ENCODE peak calls at places on chromosomes 3 and 15, in four cellular contexts. One of them, this sample, is unnamed.

GRCh38 chr3:189171707-189172106 is at the start of gene TPRG1:
- DNase-seq in stimulated activated naive B cell treated with anti-CD40 and anti-IgM and Interleukin-4, amounts not matched to agents 10 μg/mL and 1 μg/mL and 100 μg/mL, for 72 hours: no peak
- DNase-seq in substantia nigra: no peak
- DNase-seq in NAMALWA: no peak
- DNase-seq in this sample: no peak

GRCh38 chr3:142875583-142876207 is 13.2 kb downstream of the PCOLCE2 start:
- DNase-seq in NAMALWA: no peak
- DNase-seq in substantia nigra: no peak
- DNase-seq in stimulated activated naive B cell treated with anti-CD40 and anti-IgM and Interleukin-4, amounts not matched to agents 10 μg/mL and 1 μg/mL and 100 μg/mL, for 72 hours: no peak
- DNase-seq in this sample: no peak

GRCh38 chr3:193680220-193680619 is 87.2 kb downstream of the OPA1 start:
- DNase-seq in stimulated activated naive B cell treated with anti-CD40 and anti-IgM and Interleukin-4, amounts not matched to agents 10 μg/mL and 1 μg/mL and 100 μg/mL, for 72 hours: no peak
- DNase-seq in NAMALWA: no peak
- DNase-seq in substantia nigra: no peak
- DNase-seq in this sample: no peak

GRCh38 chr3:101862453-101863165 is 13.3 kb downstream of the NFKBIZ start:
- DNase-seq in stimulated activated naive B cell treated with anti-CD40 and anti-IgM and Interleukin-4, amounts not matched to agents 10 μg/mL and 1 μg/mL and 100 μg/mL, for 72 hours: no peak
- DNase-seq in NAMALWA: no peak
- DNase-seq in substantia nigra: no peak
- DNase-seq in this sample: no peak

GRCh38 chr3:133890972-133891644 is 4.6 kb downstream of the RAB6B start:
- DNase-seq in substantia nigra: no peak
- DNase-seq in NAMALWA: no peak
- DNase-seq in stimulated activated naive B cell treated with anti-CD40 and anti-IgM and Interleukin-4, amounts not matched to agents 10 μg/mL and 1 μg/mL and 100 μg/mL, for 72 hours: no peak
- DNase-seq in this sample: no peak

GRCh38 chr3:186530415-186530814 is 13.8 kb downstream of the CRYGS start:
- DNase-seq in stimulated activated naive B cell treated with anti-CD40 and anti-IgM and Interleukin-4, amounts not matched to agents 10 μg/mL and 1 μg/mL and 100 μg/mL, for 72 hours: no peak
- DNase-seq in NAMALWA: no peak
- DNase-seq in substantia nigra: no peak
- DNase-seq in this sample: no peak

GRCh38 chr15:58037902-58038301 is 27.6 kb downstream of the ALDH1A2 start:
- DNase-seq in NAMALWA: no peak
- DNase-seq in substantia nigra: no peak
- DNase-seq in stimulated activated naive B cell treated with anti-CD40 and anti-IgM and Interleukin-4, amounts not matched to agents 10 μg/mL and 1 μg/mL and 100 μg/mL, for 72 hours: no peak
- DNase-seq in this sample: no peak

GRCh38 chr3:46702246-46703012 is 1.2 kb downstream of the TMIE start:
- DNase-seq in stimulated activated naive B cell treated with anti-CD40 and anti-IgM and Interleukin-4, amounts not matched to agents 10 μg/mL and 1 μg/mL and 100 μg/mL, for 72 hours: no peak
- DNase-seq in NAMALWA: no peak
- DNase-seq in substantia nigra: no peak
- DNase-seq in this sample: no peak

GRCh38 chr3:93973160-93974126 is at the start of gene PROS1:
- DNase-seq in NAMALWA: no peak
- DNase-seq in stimulated activated naive B cell treated with anti-CD40 and anti-IgM and Interleukin-4, amounts not matched to agents 10 μg/mL and 1 μg/mL and 100 μg/mL, for 72 hours: peak
- DNase-seq in substantia nigra: peak
- DNase-seq in this sample: peak

GRCh38 chr3:54099381-54099780 is 23.0 kb upstream of the CACNA2D3 start:
- DNase-seq in substantia nigra: no peak
- DNase-seq in stimulated activated naive B cell treated with anti-CD40 and anti-IgM and Interleukin-4, amounts not matched to agents 10 μg/mL and 1 μg/mL and 100 μg/mL, for 72 hours: no peak
- DNase-seq in NAMALWA: no peak
- DNase-seq in this sample: no peak

GRCh38 chr3:197516517-197516889 is 39.3 kb downstream of the BDH1 start:
- DNase-seq in NAMALWA: no peak
- DNase-seq in substantia nigra: no peak
- DNase-seq in stimulated activated naive B cell treated with anti-CD40 and anti-IgM and Interleukin-4, amounts not matched to agents 10 μg/mL and 1 μg/mL and 100 μg/mL, for 72 hours: peak
- DNase-seq in this sample: peak

GRCh38 chr3:178236555-178237277 is 299.5 kb upstream of the KCNMB2 start:
- DNase-seq in substantia nigra: no peak
- DNase-seq in stimulated activated naive B cell treated with anti-CD40 and anti-IgM and Interleukin-4, amounts not matched to agents 10 μg/mL and 1 μg/mL and 100 μg/mL, for 72 hours: no peak
- DNase-seq in NAMALWA: no peak
- DNase-seq in this sample: no peak

GRCh38 chr15:43187544-43188155 is 2.4 kb downstream of the CCNDBP1 start:
- DNase-seq in stimulated activated naive B cell treated with anti-CD40 and anti-IgM and Interleukin-4, amounts not matched to agents 10 μg/mL and 1 μg/mL and 100 μg/mL, for 72 hours: no peak
- DNase-seq in NAMALWA: peak
- DNase-seq in substantia nigra: no peak
- DNase-seq in this sample: no peak

GRCh38 chr3:23663661-23664186 is 142.0 kb upstream of the UBE2E1 start:
- DNase-seq in stimulated activated naive B cell treated with anti-CD40 and anti-IgM and Interleukin-4, amounts not matched to agents 10 μg/mL and 1 μg/mL and 100 μg/mL, for 72 hours: no peak
- DNase-seq in NAMALWA: no peak
- DNase-seq in substantia nigra: no peak
- DNase-seq in this sample: no peak

GRCh38 chr3:13621381-13622221 is 72.7 kb downstream of the FBLN2 start:
- DNase-seq in NAMALWA: no peak
- DNase-seq in stimulated activated naive B cell treated with anti-CD40 and anti-IgM and Interleukin-4, amounts not matched to agents 10 μg/mL and 1 μg/mL and 100 μg/mL, for 72 hours: no peak
- DNase-seq in substantia nigra: no peak
- DNase-seq in this sample: no peak

GRCh38 chr3:132317229-132317948 is at the start of gene ACP3:
- DNase-seq in stimulated activated naive B cell treated with anti-CD40 and anti-IgM and Interleukin-4, amounts not matched to agents 10 μg/mL and 1 μg/mL and 100 μg/mL, for 72 hours: peak
- DNase-seq in NAMALWA: peak
- DNase-seq in substantia nigra: no peak
- DNase-seq in this sample: peak

GRCh38 chr3:44568561-44568960 is 13.6 kb downstream of the ZKSCAN7 start:
- DNase-seq in substantia nigra: no peak
- DNase-seq in stimulated activated naive B cell treated with anti-CD40 and anti-IgM and Interleukin-4, amounts not matched to agents 10 μg/mL and 1 μg/mL and 100 μg/mL, for 72 hours: no peak
- DNase-seq in NAMALWA: no peak
- DNase-seq in this sample: no peak

GRCh38 chr3:112693186-112693585 is 52.2 kb upstream of the CCDC80 start:
- DNase-seq in NAMALWA: no peak
- DNase-seq in stimulated activated naive B cell treated with anti-CD40 and anti-IgM and Interleukin-4, amounts not matched to agents 10 μg/mL and 1 μg/mL and 100 μg/mL, for 72 hours: no peak
- DNase-seq in substantia nigra: no peak
- DNase-seq in this sample: no peak

GRCh38 chr3:10088256-10088655 is 19.8 kb downstream of the FANCD2OS start:
- DNase-seq in substantia nigra: no peak
- DNase-seq in stimulated activated naive B cell treated with anti-CD40 and anti-IgM and Interleukin-4, amounts not matched to agents 10 μg/mL and 1 μg/mL and 100 μg/mL, for 72 hours: no peak
- DNase-seq in NAMALWA: no peak
- DNase-seq in this sample: no peak

GRCh38 chr15:87778358-87778757 is 478.2 kb downstream of the NTRK3 start:
- DNase-seq in stimulated activated naive B cell treated with anti-CD40 and anti-IgM and Interleukin-4, amounts not matched to agents 10 μg/mL and 1 μg/mL and 100 μg/mL, for 72 hours: no peak
- DNase-seq in NAMALWA: no peak
- DNase-seq in substantia nigra: no peak
- DNase-seq in this sample: no peak

GRCh38 chr15:63156708-63157065 is 590 bp downstream of the RPS27L start:
- DNase-seq in stimulated activated naive B cell treated with anti-CD40 and anti-IgM and Interleukin-4, amounts not matched to agents 10 μg/mL and 1 μg/mL and 100 μg/mL, for 72 hours: no peak
- DNase-seq in substantia nigra: peak
- DNase-seq in NAMALWA: no peak
- DNase-seq in this sample: no peak

GRCh38 chr3:179288845-179289244 is 34.0 kb upstream of the ZNF639 start:
- DNase-seq in stimulated activated naive B cell treated with anti-CD40 and anti-IgM and Interleukin-4, amounts not matched to agents 10 μg/mL and 1 μg/mL and 100 μg/mL, for 72 hours: no peak
- DNase-seq in NAMALWA: no peak
- DNase-seq in substantia nigra: no peak
- DNase-seq in this sample: no peak

GRCh38 chr15:84781505-84781904 is 33.1 kb downstream of the ZNF592 start:
- DNase-seq in NAMALWA: no peak
- DNase-seq in stimulated activated naive B cell treated with anti-CD40 and anti-IgM and Interleukin-4, amounts not matched to agents 10 μg/mL and 1 μg/mL and 100 μg/mL, for 72 hours: no peak
- DNase-seq in substantia nigra: no peak
- DNase-seq in this sample: no peak

GRCh38 chr3:183085634-183086390 is 13.5 kb downstream of the MCCC1 start:
- DNase-seq in substantia nigra: peak
- DNase-seq in stimulated activated naive B cell treated with anti-CD40 and anti-IgM and Interleukin-4, amounts not matched to agents 10 μg/mL and 1 μg/mL and 100 μg/mL, for 72 hours: no peak
- DNase-seq in NAMALWA: peak
- DNase-seq in this sample: no peak

GRCh38 chr15:73927003-73927475 is 777 bp downstream of the LOXL1 start:
- DNase-seq in NAMALWA: no peak
- DNase-seq in stimulated activated naive B cell treated with anti-CD40 and anti-IgM and Interleukin-4, amounts not matched to agents 10 μg/mL and 1 μg/mL and 100 μg/mL, for 72 hours: no peak
- DNase-seq in substantia nigra: no peak
- DNase-seq in this sample: peak

GRCh38 chr3:18743761-18744160 is 318.6 kb upstream of the SATB1 start:
- DNase-seq in substantia nigra: no peak
- DNase-seq in stimulated activated naive B cell treated with anti-CD40 and anti-IgM and Interleukin-4, amounts not matched to agents 10 μg/mL and 1 μg/mL and 100 μg/mL, for 72 hours: no peak
- DNase-seq in NAMALWA: no peak
- DNase-seq in this sample: no peak

GRCh38 chr15:60228096-60228495 is 169.7 kb downstream of the ANXA2 start:
- DNase-seq in substantia nigra: no peak
- DNase-seq in stimulated activated naive B cell treated with anti-CD40 and anti-IgM and Interleukin-4, amounts not matched to agents 10 μg/mL and 1 μg/mL and 100 μg/mL, for 72 hours: no peak
- DNase-seq in NAMALWA: no peak
- DNase-seq in this sample: no peak

GRCh38 chr15:81767076-81767475 is 278.7 kb downstream of the MEX3B start:
- DNase-seq in NAMALWA: no peak
- DNase-seq in substantia nigra: no peak
- DNase-seq in stimulated activated naive B cell treated with anti-CD40 and anti-IgM and Interleukin-4, amounts not matched to agents 10 μg/mL and 1 μg/mL and 100 μg/mL, for 72 hours: no peak
- DNase-seq in this sample: no peak

GRCh38 chr3:29186982-29187718 is 93.7 kb upstream of the RBMS3 start:
- DNase-seq in NAMALWA: no peak
- DNase-seq in substantia nigra: no peak
- DNase-seq in stimulated activated naive B cell treated with anti-CD40 and anti-IgM and Interleukin-4, amounts not matched to agents 10 μg/mL and 1 μg/mL and 100 μg/mL, for 72 hours: no peak
- DNase-seq in this sample: no peak

GRCh38 chr3:153209596-153209995 is 47.6 kb downstream of the RAP2B start:
- DNase-seq in NAMALWA: no peak
- DNase-seq in stimulated activated naive B cell treated with anti-CD40 and anti-IgM and Interleukin-4, amounts not matched to agents 10 μg/mL and 1 μg/mL and 100 μg/mL, for 72 hours: no peak
- DNase-seq in substantia nigra: no peak
- DNase-seq in this sample: no peak

GRCh38 chr15:49103002-49103401 is 52.4 kb downstream of the COPS2 start:
- DNase-seq in substantia nigra: no peak
- DNase-seq in stimulated activated naive B cell treated with anti-CD40 and anti-IgM and Interleukin-4, amounts not matched to agents 10 μg/mL and 1 μg/mL and 100 μg/mL, for 72 hours: no peak
- DNase-seq in NAMALWA: no peak
- DNase-seq in this sample: no peak

GRCh38 chr3:122858373-122858772 is 63.5 kb downstream of the SLC49A4 start:
- DNase-seq in NAMALWA: peak
- DNase-seq in stimulated activated naive B cell treated with anti-CD40 and anti-IgM and Interleukin-4, amounts not matched to agents 10 μg/mL and 1 μg/mL and 100 μg/mL, for 72 hours: no peak
- DNase-seq in substantia nigra: peak
- DNase-seq in this sample: no peak

GRCh38 chr15:60643490-60644040 is 164.6 kb upstream of the ICE2 start:
- DNase-seq in stimulated activated naive B cell treated with anti-CD40 and anti-IgM and Interleukin-4, amounts not matched to agents 10 μg/mL and 1 μg/mL and 100 μg/mL, for 72 hours: no peak
- DNase-seq in substantia nigra: peak
- DNase-seq in NAMALWA: no peak
- DNase-seq in this sample: no peak

GRCh38 chr15:28021281-28022039 is 77.7 kb downstream of the OCA2 start:
- DNase-seq in NAMALWA: peak
- DNase-seq in stimulated activated naive B cell treated with anti-CD40 and anti-IgM and Interleukin-4, amounts not matched to agents 10 μg/mL and 1 μg/mL and 100 μg/mL, for 72 hours: no peak
- DNase-seq in substantia nigra: peak
- DNase-seq in this sample: no peak

GRCh38 chr3:72673011-72673771 is 175.1 kb downstream of the SHQ1 start:
- DNase-seq in substantia nigra: no peak
- DNase-seq in NAMALWA: no peak
- DNase-seq in stimulated activated naive B cell treated with anti-CD40 and anti-IgM and Interleukin-4, amounts not matched to agents 10 μg/mL and 1 μg/mL and 100 μg/mL, for 72 hours: no peak
- DNase-seq in this sample: no peak

GRCh38 chr15:74367296-74367854 is at the start of gene CYP11A1:
- DNase-seq in substantia nigra: no peak
- DNase-seq in stimulated activated naive B cell treated with anti-CD40 and anti-IgM and Interleukin-4, amounts not matched to agents 10 μg/mL and 1 μg/mL and 100 μg/mL, for 72 hours: no peak
- DNase-seq in NAMALWA: no peak
- DNase-seq in this sample: no peak

GRCh38 chr3:129560931-129561594 is 18.1 kb downstream of the H1-8 start:
- DNase-seq in NAMALWA: no peak
- DNase-seq in stimulated activated naive B cell treated with anti-CD40 and anti-IgM and Interleukin-4, amounts not matched to agents 10 μg/mL and 1 μg/mL and 100 μg/mL, for 72 hours: no peak
- DNase-seq in substantia nigra: peak
- DNase-seq in this sample: peak

This sample was measured in ureter.